ENCODE peak calls at places on chromosomes 7 and 10, in seven cellular contexts. One of them, this sample, is unnamed.

GRCh38 chr10:23405540-23405939 is 33.3 kb upstream of the OTUD1 start:
- DNase-seq in stomach: no peak
- DNase-seq in EH: peak; percentile 21
- DNase-seq in epithelial cell of esophagus: no peak
- DNase-seq in hypothalamus: no peak
- DNase-seq in uterus: no peak
- DNase-seq in activated CD8-positive, alpha-beta memory T cell treated with anti-CD3 and anti-CD28 coated beads, Interleukin-2, amount 10 ng/mL, durations not matched to agents 7 days and 5 days: no peak
- DNase-seq in this sample: no peak

GRCh38 chr7:14936530-14936929 is 34.0 kb upstream of the DGKB start:
- DNase-seq in stomach: no peak
- DNase-seq in EH: peak; percentile 35
- DNase-seq in epithelial cell of esophagus: peak; percentile 4
- DNase-seq in hypothalamus: no peak
- DNase-seq in uterus: peak; percentile 59
- DNase-seq in activated CD8-positive, alpha-beta memory T cell treated with anti-CD3 and anti-CD28 coated beads, Interleukin-2, amount 10 ng/mL, durations not matched to agents 7 days and 5 days: no peak
- DNase-seq in this sample: no peak

GRCh38 chr10:111207525-111207924 is 130.7 kb downstream of the ADRA2A start:
- DNase-seq in stomach: peak; percentile 50
- DNase-seq in EH: no peak
- DNase-seq in epithelial cell of esophagus: no peak
- DNase-seq in hypothalamus: no peak
- DNase-seq in uterus: no peak
- DNase-seq in activated CD8-positive, alpha-beta memory T cell treated with anti-CD3 and anti-CD28 coated beads, Interleukin-2, amount 10 ng/mL, durations not matched to agents 7 days and 5 days: no peak
- DNase-seq in this sample: no peak

GRCh38 chr7:27605689-27606269 is 56.9 kb downstream of the HIBADH start:
- DNase-seq in stomach: no peak
- DNase-seq in EH: peak; percentile 60
- DNase-seq in epithelial cell of esophagus: peak; percentile 36
- DNase-seq in hypothalamus: no peak
- DNase-seq in uterus: no peak
- DNase-seq in activated CD8-positive, alpha-beta memory T cell treated with anti-CD3 and anti-CD28 coated beads, Interleukin-2, amount 10 ng/mL, durations not matched to agents 7 days and 5 days: no peak
- DNase-seq in this sample: no peak

GRCh38 chr7:41033526-41033925 is 669.4 kb downstream of the INHBA start:
- DNase-seq in stomach: no peak
- DNase-seq in EH: peak; percentile 82
- DNase-seq in epithelial cell of esophagus: peak; percentile 46
- DNase-seq in hypothalamus: no peak
- DNase-seq in uterus: no peak
- DNase-seq in activated CD8-positive, alpha-beta memory T cell treated with anti-CD3 and anti-CD28 coated beads, Interleukin-2, amount 10 ng/mL, durations not matched to agents 7 days and 5 days: no peak
- DNase-seq in this sample: no peak

GRCh38 chr10:36451391-36451790 is 674.0 kb upstream of the ANKRD30A start:
- DNase-seq in stomach: no peak
- DNase-seq in EH: no peak
- DNase-seq in epithelial cell of esophagus: no peak
- DNase-seq in hypothalamus: no peak
- DNase-seq in uterus: no peak
- DNase-seq in activated CD8-positive, alpha-beta memory T cell treated with anti-CD3 and anti-CD28 coated beads, Interleukin-2, amount 10 ng/mL, durations not matched to agents 7 days and 5 days: no peak
- DNase-seq in this sample: no peak

GRCh38 chr7:16646427-16647081 is 573 bp downstream of the BZW2 start:
- DNase-seq in stomach: no peak
- DNase-seq in EH: peak; percentile 44
- DNase-seq in epithelial cell of esophagus: peak; percentile 35
- DNase-seq in hypothalamus: peak; percentile 55
- DNase-seq in uterus: no peak
- DNase-seq in activated CD8-positive, alpha-beta memory T cell treated with anti-CD3 and anti-CD28 coated beads, Interleukin-2, amount 10 ng/mL, durations not matched to agents 7 days and 5 days: no peak
- DNase-seq in this sample: no peak

GRCh38 chr7:33900501-33900900 is 4.8 kb upstream of the BMPER start:
- DNase-seq in stomach: no peak
- DNase-seq in EH: peak; percentile 63
- DNase-seq in epithelial cell of esophagus: peak; percentile 50
- DNase-seq in hypothalamus: no peak
- DNase-seq in uterus: no peak
- DNase-seq in activated CD8-positive, alpha-beta memory T cell treated with anti-CD3 and anti-CD28 coated beads, Interleukin-2, amount 10 ng/mL, durations not matched to agents 7 days and 5 days: no peak
- DNase-seq in this sample: no peak

GRCh38 chr7:135879238-135879637 is 97.9 kb downstream of the MTPN start:
- DNase-seq in stomach: no peak
- DNase-seq in EH: peak; percentile 65
- DNase-seq in epithelial cell of esophagus: peak; percentile 39
- DNase-seq in hypothalamus: no peak
- DNase-seq in uterus: no peak
- DNase-seq in activated CD8-positive, alpha-beta memory T cell treated with anti-CD3 and anti-CD28 coated beads, Interleukin-2, amount 10 ng/mL, durations not matched to agents 7 days and 5 days: no peak
- DNase-seq in this sample: no peak

GRCh38 chr7:151115836-151116418 is 29.7 kb downstream of the AGAP3 start:
- DNase-seq in stomach: peak; percentile 81
- DNase-seq in EH: no peak
- DNase-seq in epithelial cell of esophagus: peak; percentile 98
- DNase-seq in hypothalamus: no peak
- DNase-seq in uterus: no peak
- DNase-seq in activated CD8-positive, alpha-beta memory T cell treated with anti-CD3 and anti-CD28 coated beads, Interleukin-2, amount 10 ng/mL, durations not matched to agents 7 days and 5 days: no peak
- DNase-seq in this sample: no peak

GRCh38 chr7:142793156-142793555 is 22.4 kb downstream of the PRSS2 start:
- DNase-seq in stomach: no peak
- DNase-seq in EH: peak; percentile 23
- DNase-seq in epithelial cell of esophagus: no peak
- DNase-seq in hypothalamus: no peak
- DNase-seq in uterus: no peak
- DNase-seq in activated CD8-positive, alpha-beta memory T cell treated with anti-CD3 and anti-CD28 coated beads, Interleukin-2, amount 10 ng/mL, durations not matched to agents 7 days and 5 days: no peak
- DNase-seq in this sample: no peak

GRCh38 chr7:149261321-149261828 is 621 bp upstream of the ZNF783 start:
- DNase-seq in stomach: no peak
- DNase-seq in EH: peak; percentile 81
- DNase-seq in epithelial cell of esophagus: peak; percentile 83
- DNase-seq in hypothalamus: no peak
- DNase-seq in uterus: no peak
- DNase-seq in activated CD8-positive, alpha-beta memory T cell treated with anti-CD3 and anti-CD28 coated beads, Interleukin-2, amount 10 ng/mL, durations not matched to agents 7 days and 5 days: no peak
- DNase-seq in this sample: no peak

GRCh38 chr7:132865366-132865765 is 216.5 kb downstream of the CHCHD3 start:
- DNase-seq in stomach: no peak
- DNase-seq in EH: no peak
- DNase-seq in epithelial cell of esophagus: no peak
- DNase-seq in hypothalamus: no peak
- DNase-seq in uterus: no peak
- DNase-seq in activated CD8-positive, alpha-beta memory T cell treated with anti-CD3 and anti-CD28 coated beads, Interleukin-2, amount 10 ng/mL, durations not matched to agents 7 days and 5 days: no peak
- DNase-seq in this sample: no peak

GRCh38 chr7:130920122-130920521 is 186.1 kb upstream of the KLF14 start:
- DNase-seq in stomach: no peak
- DNase-seq in EH: no peak
- DNase-seq in epithelial cell of esophagus: no peak
- DNase-seq in hypothalamus: no peak
- DNase-seq in uterus: no peak
- DNase-seq in activated CD8-positive, alpha-beta memory T cell treated with anti-CD3 and anti-CD28 coated beads, Interleukin-2, amount 10 ng/mL, durations not matched to agents 7 days and 5 days: no peak
- DNase-seq in this sample: no peak

GRCh38 chr10:18880530-18880929 is 168.1 kb upstream of the MALRD1 start:
- DNase-seq in stomach: no peak
- DNase-seq in EH: no peak
- DNase-seq in epithelial cell of esophagus: no peak
- DNase-seq in hypothalamus: no peak
- DNase-seq in uterus: no peak
- DNase-seq in activated CD8-positive, alpha-beta memory T cell treated with anti-CD3 and anti-CD28 coated beads, Interleukin-2, amount 10 ng/mL, durations not matched to agents 7 days and 5 days: no peak
- DNase-seq in this sample: no peak

GRCh38 chr10:93431361-93431760 is 50.8 kb downstream of the MYOF start:
- DNase-seq in stomach: no peak
- DNase-seq in EH: no peak
- DNase-seq in epithelial cell of esophagus: no peak
- DNase-seq in hypothalamus: no peak
- DNase-seq in uterus: no peak
- DNase-seq in activated CD8-positive, alpha-beta memory T cell treated with anti-CD3 and anti-CD28 coated beads, Interleukin-2, amount 10 ng/mL, durations not matched to agents 7 days and 5 days: no peak
- DNase-seq in this sample: no peak

GRCh38 chr10:30059209-30060107 is at the start of gene JCAD:
- DNase-seq in stomach: peak; percentile 83
- DNase-seq in EH: peak; percentile 71
- DNase-seq in epithelial cell of esophagus: peak; percentile 25
- DNase-seq in hypothalamus: peak; percentile 27
- DNase-seq in uterus: peak; percentile 84
- DNase-seq in activated CD8-positive, alpha-beta memory T cell treated with anti-CD3 and anti-CD28 coated beads, Interleukin-2, amount 10 ng/mL, durations not matched to agents 7 days and 5 days: peak; percentile 61
- DNase-seq in this sample: peak; percentile 91

GRCh38 chr7:157703534-157704195 is 366.9 kb downstream of the DNAJB6 start:
- DNase-seq in stomach: peak; percentile 20
- DNase-seq in EH: no peak
- DNase-seq in epithelial cell of esophagus: no peak
- DNase-seq in hypothalamus: no peak
- DNase-seq in uterus: no peak
- DNase-seq in activated CD8-positive, alpha-beta memory T cell treated with anti-CD3 and anti-CD28 coated beads, Interleukin-2, amount 10 ng/mL, durations not matched to agents 7 days and 5 days: no peak
- DNase-seq in this sample: peak; percentile 27

GRCh38 chr10:36602374-36602773 is 523.0 kb upstream of the ANKRD30A start:
- DNase-seq in stomach: no peak
- DNase-seq in EH: peak; percentile 64
- DNase-seq in epithelial cell of esophagus: peak; percentile 60
- DNase-seq in hypothalamus: no peak
- DNase-seq in uterus: no peak
- DNase-seq in activated CD8-positive, alpha-beta memory T cell treated with anti-CD3 and anti-CD28 coated beads, Interleukin-2, amount 10 ng/mL, durations not matched to agents 7 days and 5 days: no peak
- DNase-seq in this sample: no peak

GRCh38 chr10:107647462-107647861 is 483.0 kb upstream of the SORCS1 start:
- DNase-seq in stomach: no peak
- DNase-seq in EH: no peak
- DNase-seq in epithelial cell of esophagus: no peak
- DNase-seq in hypothalamus: no peak
- DNase-seq in uterus: no peak
- DNase-seq in activated CD8-positive, alpha-beta memory T cell treated with anti-CD3 and anti-CD28 coated beads, Interleukin-2, amount 10 ng/mL, durations not matched to agents 7 days and 5 days: no peak
- DNase-seq in this sample: no peak

GRCh38 chr7:5695037-5695708 is 86.3 kb downstream of the RNF216 start:
- DNase-seq in stomach: no peak
- DNase-seq in EH: peak; percentile 99
- DNase-seq in epithelial cell of esophagus: peak; percentile 26
- DNase-seq in hypothalamus: no peak
- DNase-seq in uterus: peak; percentile 60
- DNase-seq in activated CD8-positive, alpha-beta memory T cell treated with anti-CD3 and anti-CD28 coated beads, Interleukin-2, amount 10 ng/mL, durations not matched to agents 7 days and 5 days: peak; percentile 88
- DNase-seq in this sample: peak; percentile 45

This sample was measured in tibial artery.